ENCODE peak calls at places on chromosomes 16 and 17, in nine cellular contexts. One of them, this sample, is unnamed.

GRCh38 chr17:15260376-15261062 is 4.6 kb downstream of the PMP22 start:
- DNase-seq in EH: peak
- DNase-seq in nucleus accumbens: peak
- DNase-seq in AG08396: peak
- DNase-seq in caudate nucleus: no peak
- DNase-seq in GM18507: peak
- DNase-seq in skeletal muscle cell: peak
- DNase-seq in activated effector memory CD4-positive, alpha-beta T cell treated with Interleukin-2 at 50 U/mL for 16 hours: peak
- DNase-seq in memory B cell: peak
- DNase-seq in this sample: peak

GRCh38 chr17:68580236-68580903 is 20.8 kb downstream of the FAM20A start:
- DNase-seq in EH: peak
- DNase-seq in nucleus accumbens: no peak
- DNase-seq in AG08396: peak
- DNase-seq in caudate nucleus: no peak
- DNase-seq in GM18507: no peak
- DNase-seq in skeletal muscle cell: peak
- DNase-seq in activated effector memory CD4-positive, alpha-beta T cell treated with Interleukin-2 at 50 U/mL for 16 hours: no peak
- DNase-seq in memory B cell: no peak
- DNase-seq in this sample: no peak

GRCh38 chr17:751269-752001 is 629 bp downstream of the GEMIN4 start:
- DNase-seq in EH: peak
- DNase-seq in nucleus accumbens: no peak
- DNase-seq in AG08396: peak
- DNase-seq in caudate nucleus: no peak
- DNase-seq in GM18507: no peak
- DNase-seq in skeletal muscle cell: no peak
- DNase-seq in activated effector memory CD4-positive, alpha-beta T cell treated with Interleukin-2 at 50 U/mL for 16 hours: peak
- DNase-seq in memory B cell: no peak
- DNase-seq in this sample: no peak

GRCh38 chr16:81544691-81545365 is 100.2 kb downstream of the CMIP start:
- DNase-seq in EH: peak
- DNase-seq in nucleus accumbens: no peak
- DNase-seq in AG08396: no peak
- DNase-seq in caudate nucleus: no peak
- DNase-seq in GM18507: no peak
- DNase-seq in skeletal muscle cell: no peak
- DNase-seq in activated effector memory CD4-positive, alpha-beta T cell treated with Interleukin-2 at 50 U/mL for 16 hours: no peak
- DNase-seq in memory B cell: no peak
- DNase-seq in this sample: no peak

GRCh38 chr17:77011173-77012011 is 129.4 kb upstream of the SEC14L1 start:
- DNase-seq in EH: peak
- DNase-seq in nucleus accumbens: no peak
- DNase-seq in AG08396: no peak
- DNase-seq in caudate nucleus: no peak
- DNase-seq in GM18507: no peak
- DNase-seq in skeletal muscle cell: no peak
- DNase-seq in activated effector memory CD4-positive, alpha-beta T cell treated with Interleukin-2 at 50 U/mL for 16 hours: peak
- DNase-seq in memory B cell: no peak
- DNase-seq in this sample: peak

GRCh38 chr17:56325561-56325960 is 172.3 kb downstream of the ANKFN1 start:
- DNase-seq in EH: no peak
- DNase-seq in nucleus accumbens: no peak
- DNase-seq in AG08396: no peak
- DNase-seq in caudate nucleus: no peak
- DNase-seq in GM18507: no peak
- DNase-seq in skeletal muscle cell: no peak
- DNase-seq in activated effector memory CD4-positive, alpha-beta T cell treated with Interleukin-2 at 50 U/mL for 16 hours: no peak
- DNase-seq in memory B cell: no peak
- DNase-seq in this sample: no peak

GRCh38 chr17:79803997-79804855 is 7.3 kb upstream of the CBX8 start:
- DNase-seq in EH: peak
- DNase-seq in nucleus accumbens: no peak
- DNase-seq in AG08396: no peak
- DNase-seq in caudate nucleus: no peak
- DNase-seq in GM18507: peak
- DNase-seq in skeletal muscle cell: no peak
- DNase-seq in activated effector memory CD4-positive, alpha-beta T cell treated with Interleukin-2 at 50 U/mL for 16 hours: no peak
- DNase-seq in memory B cell: peak
- DNase-seq in this sample: no peak

GRCh38 chr16:84607694-84608093 is 10.2 kb downstream of the COTL1 start:
- DNase-seq in EH: no peak
- DNase-seq in nucleus accumbens: no peak
- DNase-seq in AG08396: no peak
- DNase-seq in caudate nucleus: no peak
- DNase-seq in GM18507: no peak
- DNase-seq in skeletal muscle cell: no peak
- DNase-seq in activated effector memory CD4-positive, alpha-beta T cell treated with Interleukin-2 at 50 U/mL for 16 hours: no peak
- DNase-seq in memory B cell: peak
- DNase-seq in this sample: no peak

GRCh38 chr17:14201087-14201486 is 35.6 kb downstream of the CDRT15 start:
- DNase-seq in EH: peak
- DNase-seq in nucleus accumbens: no peak
- DNase-seq in AG08396: no peak
- DNase-seq in caudate nucleus: no peak
- DNase-seq in GM18507: no peak
- DNase-seq in skeletal muscle cell: no peak
- DNase-seq in activated effector memory CD4-positive, alpha-beta T cell treated with Interleukin-2 at 50 U/mL for 16 hours: peak
- DNase-seq in memory B cell: no peak
- DNase-seq in this sample: no peak

GRCh38 chr16:46904471-46904870 is 20.3 kb downstream of the GPT2 start:
- DNase-seq in EH: no peak
- DNase-seq in nucleus accumbens: no peak
- DNase-seq in AG08396: no peak
- DNase-seq in caudate nucleus: no peak
- DNase-seq in GM18507: no peak
- DNase-seq in skeletal muscle cell: no peak
- DNase-seq in activated effector memory CD4-positive, alpha-beta T cell treated with Interleukin-2 at 50 U/mL for 16 hours: no peak
- DNase-seq in memory B cell: no peak
- DNase-seq in this sample: no peak

GRCh38 chr17:41812176-41813038 is at the start of gene FKBP10:
- DNase-seq in EH: peak
- DNase-seq in nucleus accumbens: peak
- DNase-seq in AG08396: peak
- DNase-seq in caudate nucleus: no peak
- DNase-seq in GM18507: no peak
- DNase-seq in skeletal muscle cell: peak
- DNase-seq in activated effector memory CD4-positive, alpha-beta T cell treated with Interleukin-2 at 50 U/mL for 16 hours: peak
- DNase-seq in memory B cell: peak
- DNase-seq in this sample: peak

GRCh38 chr17:40268141-40268712 is 19.5 kb upstream of the CDC6 start:
- DNase-seq in EH: no peak
- DNase-seq in nucleus accumbens: no peak
- DNase-seq in AG08396: no peak
- DNase-seq in caudate nucleus: no peak
- DNase-seq in GM18507: no peak
- DNase-seq in skeletal muscle cell: no peak
- DNase-seq in activated effector memory CD4-positive, alpha-beta T cell treated with Interleukin-2 at 50 U/mL for 16 hours: no peak
- DNase-seq in memory B cell: no peak
- DNase-seq in this sample: no peak

GRCh38 chr16:88706288-88706964 is at the start of the genes CTU2 and RNF166:
- DNase-seq in EH: peak
- DNase-seq in nucleus accumbens: peak
- DNase-seq in AG08396: peak
- DNase-seq in caudate nucleus: peak
- DNase-seq in GM18507: peak
- DNase-seq in skeletal muscle cell: peak
- DNase-seq in activated effector memory CD4-positive, alpha-beta T cell treated with Interleukin-2 at 50 U/mL for 16 hours: peak
- DNase-seq in memory B cell: peak
- DNase-seq in this sample: peak

GRCh38 chr17:1153795-1154546 is 25.8 kb downstream of the ABR start:
- DNase-seq in EH: peak
- DNase-seq in nucleus accumbens: peak
- DNase-seq in AG08396: peak
- DNase-seq in caudate nucleus: no peak
- DNase-seq in GM18507: no peak
- DNase-seq in skeletal muscle cell: no peak
- DNase-seq in activated effector memory CD4-positive, alpha-beta T cell treated with Interleukin-2 at 50 U/mL for 16 hours: no peak
- DNase-seq in memory B cell: no peak
- DNase-seq in this sample: peak

GRCh38 chr17:19249681-19250080 is 12.5 kb downstream of the EPN2 start:
- DNase-seq in EH: peak
- DNase-seq in nucleus accumbens: no peak
- DNase-seq in AG08396: no peak
- DNase-seq in caudate nucleus: no peak
- DNase-seq in GM18507: no peak
- DNase-seq in skeletal muscle cell: peak
- DNase-seq in activated effector memory CD4-positive, alpha-beta T cell treated with Interleukin-2 at 50 U/mL for 16 hours: no peak
- DNase-seq in memory B cell: no peak
- DNase-seq in this sample: no peak

GRCh38 chr17:1720856-1721386 is 3.6 kb upstream of the WDR81 start:
- DNase-seq in EH: peak
- DNase-seq in nucleus accumbens: no peak
- DNase-seq in AG08396: no peak
- DNase-seq in caudate nucleus: peak
- DNase-seq in GM18507: no peak
- DNase-seq in skeletal muscle cell: no peak
- DNase-seq in activated effector memory CD4-positive, alpha-beta T cell treated with Interleukin-2 at 50 U/mL for 16 hours: peak
- DNase-seq in memory B cell: peak
- DNase-seq in this sample: peak